ENCODE peak calls at places on chromosome 16, in nine cellular contexts. J is HepG2, N is HL-60, W is A549, R is GM23338, D is HCT116, A is GM12878, M is SK-N-SH, B is Panc1. V is an unnamed sample.

GRCh38 chr16:9610727-9611126 is 519.3 kb downstream of the HAPSTR1 start:
- DNase-seq in A (no peak), W (no peak), M (no peak), J (no peak), D (no peak), R (peak), B (no peak), N (no peak), V (no peak)

GRCh38 chr16:8644151-8644512 is 22.6 kb downstream of the METTL22 start:
- DNase-seq in M (no peak), A (no peak), J (no peak), R (no peak), W (no peak), N (peak), D (no peak), B (no peak), V (no peak)

GRCh38 chr16:79269211-79269863 is 331.2 kb downstream of the MAF start:
- DNase-seq in N (no peak), R (no peak), J (no peak), D (no peak), B (no peak), A (peak), W (no peak), M (no peak), V (no peak)

GRCh38 chr16:76235025-76235424 is 42.2 kb upstream of the CNTNAP4 start:
- DNase-seq in W (no peak), D (no peak), M (no peak), B (no peak), J (no peak), N (no peak), R (no peak), A (no peak), V (no peak)

GRCh38 chr16:27217256-27217655 is 13.9 kb downstream of the KDM8 start:
- DNase-seq in W (peak), B (no peak), M (peak), R (peak), D (no peak), N (no peak), J (no peak), A (no peak), V (peak)

GRCh38 chr16:87324411-87325275 is 7.5 kb upstream of the C16orf95 start:
- DNase-seq in M (peak), B (no peak), D (no peak), N (no peak), J (peak), R (peak), W (peak), A (no peak), V (peak)

GRCh38 chr16:86929149-86929871 is 351.0 kb downstream of the FOXL1 start:
- DNase-seq in M (no peak), N (no peak), J (no peak), A (no peak), B (no peak), W (no peak), D (no peak), R (no peak), V (peak)

GRCh38 chr16:48850097-48850496 is 240.1 kb upstream of the N4BP1 start:
- DNase-seq in R (no peak), A (no peak), M (no peak), B (no peak), J (no peak), W (no peak), D (no peak), N (no peak), V (no peak)

GRCh38 chr16:84478172-84478948 is 26.1 kb downstream of the MEAK7 start:
- DNase-seq in R (no peak), A (no peak), W (no peak), J (no peak), N (no peak), M (no peak), B (no peak), D (no peak), V (peak)

GRCh38 chr16:58198739-58199411 is 969 bp upstream of the CSNK2A2 start:
- DNase-seq in J (no peak), D (no peak), N (no peak), R (peak), M (no peak), W (no peak), B (no peak), A (no peak), V (no peak)

GRCh38 chr16:47774661-47775060 is 313.5 kb downstream of the PHKB start:
- DNase-seq in J (peak), A (no peak), W (no peak), D (no peak), M (no peak), B (no peak), R (peak), N (no peak), V (no peak)

GRCh38 chr16:79261461-79261860 is 339.1 kb downstream of the MAF start:
- DNase-seq in N (no peak), M (peak), W (no peak), D (no peak), R (peak), A (no peak), B (no peak), J (peak), V (peak)

GRCh38 chr16:1651509-1652342 is 26.4 kb upstream of the JPT2 start:
- DNase-seq in D (no peak), N (no peak), W (no peak), B (no peak), J (no peak), A (no peak), R (no peak), M (peak), V (no peak)

GRCh38 chr16:74309789-74310781 is 13.5 kb downstream of the PSMD7 start:
- DNase-seq in R (peak), D (peak), M (peak), W (peak), N (no peak), B (peak), J (peak), A (no peak), V (peak)

GRCh38 chr16:17775061-17775460 is 304.3 kb upstream of the XYLT1 start:
- DNase-seq in N (no peak), W (no peak), D (no peak), J (no peak), B (no peak), M (no peak), R (no peak), A (no peak), V (no peak)

GRCh38 chr16:1712791-1713261 is 6.8 kb downstream of the MAPK8IP3 start:
- DNase-seq in D (no peak), J (no peak), A (no peak), N (no peak), B (no peak), M (no peak), R (no peak), W (no peak), V (no peak)

GRCh38 chr16:4383591-4384495 is 12.2 kb downstream of the VASN start:
- DNase-seq in W (no peak), R (no peak), D (no peak), M (peak), B (no peak), N (no peak), J (no peak), A (no peak), V (no peak)

GRCh38 chr16:9977333-9977897 is 204.8 kb downstream of the GRIN2A start:
- DNase-seq in D (no peak), W (no peak), B (no peak), M (no peak), A (no peak), N (no peak), J (no peak), R (no peak), V (no peak)

GRCh38 chr16:16099320-16099719 is 124.0 kb downstream of the ABCC6 start:
- DNase-seq in N (no peak), J (no peak), A (no peak), W (no peak), M (no peak), R (no peak), B (no peak), D (no peak), V (no peak)

GRCh38 chr16:16127469-16128116 is 95.7 kb downstream of the ABCC6 start:
- DNase-seq in B (peak), R (peak), J (peak), W (peak), A (peak), N (peak), M (peak), D (peak), V (peak)

GRCh38 chr16:64489449-64489848 is 632.4 kb downstream of the CDH11 start:
- DNase-seq in B (no peak), A (no peak), J (no peak), R (no peak), M (no peak), N (no peak), D (no peak), W (no peak), V (no peak)

GRCh38 chr16:25390761-25391160 is 133.1 kb upstream of the ZKSCAN2 start:
- DNase-seq in B (no peak), N (no peak), J (no peak), R (no peak), D (no peak), W (no peak), A (no peak), M (no peak), V (no peak)

GRCh38 chr16:13312063-13312462 is 410.7 kb downstream of the SHISA9 start:
- DNase-seq in M (no peak), B (no peak), A (no peak), N (no peak), W (no peak), J (no peak), D (no peak), R (no peak), V (no peak)

GRCh38 chr16:74929636-74930035 is 55.3 kb downstream of the WDR59 start:
- DNase-seq in W (no peak), D (no peak), A (no peak), B (no peak), N (no peak), J (no peak), R (no peak), M (no peak), V (no peak)

GRCh38 chr16:13013043-13013442 is 111.6 kb downstream of the SHISA9 start:
- DNase-seq in J (no peak), W (no peak), A (no peak), D (no peak), R (no peak), N (no peak), M (peak), B (no peak), V (no peak)

GRCh38 chr16:29821663-29822115 is 1.4 kb downstream of the MVP start:
- DNase-seq in J (no peak), R (no peak), W (peak), B (no peak), A (no peak), D (peak), M (no peak), N (no peak), V (no peak)

GRCh38 chr16:11084484-11085024 is 140.2 kb downstream of the CLEC16A start:
- DNase-seq in B (no peak), M (no peak), J (peak), A (no peak), D (peak), N (no peak), R (no peak), W (no peak), V (peak)
- TF ChIP-seq REST in B (no peak), M (no peak), J (no peak), A (no peak), D (no peak), N (no peak), R (no peak), W (no peak), V (no peak)

GRCh38 chr16:88759245-88759975 is 25.6 kb downstream of the PIEZO1 start:
- DNase-seq in N (no peak), B (no peak), W (no peak), R (peak), M (no peak), J (peak), D (no peak), A (no peak), V (peak)
- TF ChIP-seq REST in N (no peak), B (no peak), W (no peak), R (no peak), M (no peak), J (no peak), D (no peak), A (no peak), V (no peak)

GRCh38 chr16:69073181-69073669 is 32.2 kb upstream of the HAS3 start:
- DNase-seq in D (peak), N (no peak), J (peak), B (peak), A (no peak), R (no peak), M (no peak), W (peak), V (no peak)
- TF ChIP-seq REST in D (no peak), N (no peak), J (no peak), B (no peak), A (no peak), R (no peak), M (no peak), W (no peak), V (no peak)

GRCh38 chr16:23182206-23182674 is 305 bp upstream of the SCNN1G start:
- DNase-seq in M (peak), B (peak), J (peak), R (peak), W (peak), D (peak), A (peak), N (peak), V (peak)

GRCh38 chr16:23183486-23183862 is 929 bp downstream of the SCNN1G start:
- DNase-seq in A (no peak), D (no peak), B (no peak), M (no peak), J (no peak), W (no peak), R (no peak), N (no peak), V (no peak)

GRCh38 chr16:23185661-23186060 is 3.1 kb downstream of the SCNN1G start:
- DNase-seq in D (no peak), A (no peak), J (no peak), W (no peak), M (peak), N (no peak), R (no peak), B (no peak), V (no peak)

GRCh38 chr16:23181506-23181905 is 1.0 kb upstream of the SCNN1G start:
- DNase-seq in B (no peak), J (no peak), A (no peak), W (no peak), R (no peak), N (no peak), M (no peak), D (no peak), V (no peak)

DNA sequence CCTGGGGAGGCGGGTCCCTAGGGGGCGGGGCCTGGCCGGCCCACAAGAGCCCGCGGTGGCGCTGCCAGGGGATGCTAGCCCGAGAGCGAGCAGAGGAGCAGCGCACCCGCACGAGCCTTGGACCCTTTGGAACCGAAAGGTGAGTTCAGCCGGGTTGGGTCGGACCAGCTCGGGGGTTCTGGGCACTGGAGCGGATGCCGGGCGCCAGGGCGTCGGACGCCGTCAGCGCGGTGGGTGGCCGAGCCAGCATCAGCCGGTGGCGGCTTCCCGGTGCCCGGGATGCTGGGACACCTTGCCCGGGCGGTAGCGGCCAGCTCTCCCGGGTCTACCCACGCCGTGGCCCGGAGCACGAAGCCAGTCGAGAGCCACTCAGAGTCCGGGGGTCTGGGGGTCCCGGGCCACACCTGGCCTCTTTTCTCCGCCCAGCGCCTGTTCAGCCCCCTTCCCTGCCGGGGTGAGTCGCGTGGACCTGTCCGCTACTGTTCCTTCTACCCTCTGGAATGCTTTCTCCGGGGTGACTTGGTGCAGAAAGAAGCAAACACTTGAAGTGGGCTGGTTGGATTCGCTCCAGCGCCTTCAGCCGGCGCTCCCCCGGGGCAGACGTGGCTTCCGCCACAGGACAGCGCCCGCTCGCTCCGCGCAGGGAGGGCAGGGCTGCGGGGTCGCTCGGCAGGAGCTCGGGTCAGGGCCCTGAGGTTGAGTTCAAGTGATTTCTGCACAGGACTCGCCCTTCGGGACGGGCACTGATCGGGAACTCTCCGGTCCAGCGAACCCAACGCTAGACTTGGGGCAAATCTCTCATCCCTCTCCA is at the start of gene SCNN1G:
- DNase-seq in W (peak), A (no peak), J (no peak), B (no peak), M (peak), D (no peak), R (peak), N (no peak), V (no peak)
- TF ChIP-seq REST in W (no peak), A (no peak), J (no peak), B (no peak), M (no peak), D (no peak), R (no peak), N (no peak), V (no peak)

GRCh38 chr16:56605475-56605874 is 2.9 kb upstream of the MT2A start:
- DNase-seq in D (no peak), M (no peak), J (no peak), N (no peak), R (no peak), A (no peak), W (no peak), B (no peak), V (no peak)

GRCh38 chr16:56607675-56608042 is 725 bp upstream of the MT2A start:
- DNase-seq in A (no peak), R (no peak), B (no peak), J (no peak), W (no peak), M (no peak), N (no peak), D (no peak), V (no peak)

GRCh38 chr16:56606688-56607618 is 1.4 kb upstream of the MT2A start:
- DNase-seq in M (no peak), J (peak), B (no peak), N (no peak), A (no peak), R (peak), W (peak), D (peak), V (no peak)

GRCh38 chr16:56604966-56605365 is 3.4 kb upstream of the MT2A start:
- DNase-seq in D (no peak), J (no peak), M (no peak), W (no peak), N (no peak), R (no peak), A (no peak), B (no peak), V (no peak)

GRCh38 chr16:56606071-56606687 is 2.2 kb upstream of the MT2A start:
- DNase-seq in M (no peak), A (no peak), W (peak), R (no peak), D (peak), J (no peak), N (no peak), B (no peak), V (no peak)
- TF ChIP-seq REST in M (no peak), A (no peak), W (no peak), R (no peak), D (no peak), J (no peak), N (no peak), B (no peak), V (no peak)

GRCh38 chr16:85675528-85675927 is 13.2 kb downstream of the GINS2 start:
- DNase-seq in W (peak), B (no peak), J (peak), A (no peak), N (no peak), R (peak), M (no peak), D (no peak), V (peak)
- TF ChIP-seq REST in W (no peak), B (no peak), J (no peak), A (no peak), N (no peak), R (no peak), M (no peak), D (no peak), V (no peak)

DNA sequence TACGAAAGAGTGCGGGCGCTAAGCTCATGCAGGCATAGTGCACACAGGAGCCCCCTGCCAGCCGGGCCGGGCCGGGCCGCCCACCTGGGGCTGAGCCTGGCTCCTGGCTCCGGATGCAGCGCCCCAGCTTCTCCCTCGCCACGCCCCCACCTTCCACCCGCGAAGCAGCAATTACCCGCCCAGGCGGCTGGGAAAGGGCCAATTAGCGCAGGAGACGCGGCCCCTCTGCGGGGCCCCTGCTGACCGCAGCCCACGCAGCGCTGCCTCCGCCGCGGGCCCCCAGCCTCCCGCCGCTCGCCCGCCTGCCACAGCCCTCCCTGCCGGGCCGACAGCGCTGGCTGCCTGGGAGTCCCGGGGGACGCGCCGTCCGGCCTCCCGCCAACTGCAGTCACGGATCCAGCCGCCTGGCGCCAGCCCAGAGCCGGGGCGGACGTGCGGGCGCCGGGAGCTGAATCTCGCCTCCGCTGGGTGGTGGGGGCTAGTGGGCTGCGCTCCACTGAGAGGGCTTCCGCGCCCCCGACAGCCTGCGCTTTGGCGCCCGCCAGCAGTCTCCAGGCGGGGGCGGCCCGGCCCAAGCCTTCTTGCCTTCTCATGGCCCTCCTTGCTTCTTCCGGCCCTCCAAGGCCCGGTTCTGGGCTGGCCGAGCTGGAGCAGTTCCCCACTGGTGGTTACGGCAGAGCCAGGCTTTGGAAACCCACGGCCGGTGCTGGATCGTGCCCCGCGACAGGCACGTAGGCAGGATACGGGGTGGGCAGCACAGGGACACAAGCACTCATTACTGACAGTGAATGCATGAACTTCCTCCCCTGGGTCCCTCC is 14.9 kb upstream of the CBFB start:
- DNase-seq in R (peak), J (peak), W (peak), A (no peak), B (no peak), M (peak), N (peak), D (no peak), V (peak)
- TF ChIP-seq REST in R (no peak), J (no peak), W (no peak), A (no peak), B (no peak), M (no peak), N (no peak), D (no peak), V (peak)

DNA sequence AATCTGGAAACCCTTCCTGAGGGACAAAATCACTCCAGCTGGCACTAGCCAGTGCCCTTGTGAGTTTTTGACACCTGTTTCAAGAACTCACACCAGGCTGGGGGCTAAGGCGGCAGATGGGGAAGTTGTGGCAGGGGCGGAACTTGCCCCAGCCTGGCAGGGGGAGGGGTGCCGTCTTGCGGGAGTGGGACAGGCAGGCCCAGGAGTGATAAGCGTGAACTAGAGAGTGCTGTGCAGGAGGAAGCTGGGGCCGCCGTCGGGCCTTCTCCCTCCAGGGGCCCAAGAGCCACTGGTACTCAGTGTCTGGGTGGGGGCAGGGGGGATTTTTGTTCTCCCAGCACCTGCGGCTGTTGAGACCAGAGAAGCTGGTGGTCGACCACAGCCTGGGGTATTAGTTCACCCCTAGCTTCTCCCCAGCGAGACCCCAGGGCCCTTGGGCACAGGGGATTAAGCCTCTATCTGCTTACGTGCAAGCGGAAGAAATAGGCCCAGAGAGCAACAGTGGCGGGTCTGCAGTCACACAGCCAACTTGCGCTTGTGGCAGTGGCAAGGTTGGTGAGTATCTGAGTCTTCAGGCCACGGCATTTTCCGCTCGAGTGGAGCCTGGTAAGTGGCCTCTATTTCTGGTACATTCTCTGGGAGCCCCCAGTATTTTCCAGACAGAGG is 40.1 kb upstream of the PLCG2 start:
- DNase-seq in R (no peak), W (no peak), J (no peak), D (no peak), M (no peak), A (no peak), N (peak), B (no peak), V (peak)
- TF ChIP-seq REST in R (no peak), W (no peak), J (no peak), D (no peak), M (no peak), A (no peak), N (no peak), B (no peak), V (no peak)

V was measured in K562.